ENCODE peak calls at places on chromosome 15, in nine cellular contexts. L is amniotic stem cell; W is stimulated activated CD4-positive, alpha-beta T cell treated with anti-CD3 and anti-CD28 coated beads, Interleukin-15, amount 100 ng/mL, for 1 hour; T is fibroblast of lung; R is cardiac fibroblast; G is MM.1S; U is lung; X is body of pancreas; H is endothelial cell. E is an unnamed sample.

GRCh38 chr15:65533057-65533752 is 2.9 kb downstream of the HACD3 start:
- DNase-seq in X (no peak), L (no peak), T (no peak), U (no peak), H (no peak), W (no peak), G (no peak), R (no peak), E (no peak)

GRCh38 chr15:86329311-86330013 is 249.8 kb downstream of the AGBL1 start:
- DNase-seq in T (no peak), R (no peak), L (no peak), H (no peak), X (no peak), U (no peak), W (no peak), G (no peak), E (no peak)

GRCh38 chr15:39079296-39079834 is 501.5 kb upstream of the THBS1 start:
- DNase-seq in H (no peak), R (peak; percentile 88), U (no peak), G (no peak), X (no peak), L (peak; percentile 23), T (peak; percentile 95), W (no peak), E (peak; percentile 8)

GRCh38 chr15:100049483-100049882 is 292.3 kb downstream of the ADAMTS17 start:
- DNase-seq in W (no peak), T (no peak), L (no peak), H (no peak), R (no peak), U (no peak), X (no peak), G (no peak), E (no peak)

GRCh38 chr15:77836116-77836798 is 203.5 kb upstream of the LINGO1 start:
- DNase-seq in W (no peak), U (no peak), H (no peak), R (peak; percentile 31), G (no peak), T (peak; percentile 40), X (no peak), L (no peak), E (no peak)

GRCh38 chr15:26132786-26133185 is 269.7 kb upstream of the ATP10A start:
- DNase-seq in R (no peak), H (no peak), U (no peak), L (no peak), T (no peak), W (no peak), X (no peak), G (no peak), E (no peak)

GRCh38 chr15:60945196-60945595 is 283.9 kb downstream of the RORA start:
- DNase-seq in R (peak; percentile 70), L (no peak), T (no peak), W (no peak), U (no peak), X (peak; percentile 93), G (no peak), H (no peak), E (no peak)

GRCh38 chr15:68729789-68730201 is 90.9 kb downstream of the ANP32A start:
- DNase-seq in H (peak; percentile 15), X (no peak), R (peak; percentile 32), T (peak; percentile 62), W (no peak), L (peak; percentile 14), G (no peak), U (no peak), E (no peak)

GRCh38 chr15:80328496-80328895 is 75.7 kb upstream of the ARNT2 start:
- DNase-seq in G (no peak), T (no peak), H (no peak), X (no peak), W (no peak), U (no peak), R (no peak), L (no peak), E (no peak)

GRCh38 chr15:62709261-62709660 is 333.3 kb upstream of the TPM1 start:
- DNase-seq in R (no peak), W (no peak), H (no peak), X (no peak), G (no peak), T (no peak), U (no peak), L (no peak), E (no peak)

GRCh38 chr15:99536422-99537033 is 29.3 kb upstream of the MEF2A start:
- DNase-seq in X (peak; percentile 24), L (peak; percentile 62), T (peak; percentile 85), W (no peak), U (no peak), H (no peak), G (no peak), R (peak; percentile 47), E (no peak)

GRCh38 chr15:43150171-43150929 is 17.0 kb downstream of the TMEM62 start:
- DNase-seq in X (no peak), W (no peak), T (peak; percentile 99), G (no peak), U (no peak), H (no peak), R (peak; percentile 86), L (peak; percentile 68), E (peak; percentile 39)

GRCh38 chr15:67967871-67968423 is 86.2 kb upstream of the PIAS1 start:
- DNase-seq in L (no peak), U (peak; percentile 83), X (peak; percentile 72), T (peak; percentile 71), H (peak; percentile 75), R (peak; percentile 78), G (no peak), W (no peak), E (peak; percentile 48)

GRCh38 chr15:68802373-68802772 is 18.3 kb downstream of the ANP32A start:
- DNase-seq in L (no peak), X (no peak), T (no peak), U (no peak), G (no peak), R (no peak), H (no peak), W (no peak), E (no peak)

GRCh38 chr15:59873873-59874272 is 130.2 kb upstream of the FOXB1 start:
- DNase-seq in W (no peak), L (no peak), G (no peak), H (no peak), U (no peak), T (no peak), X (no peak), R (no peak), E (no peak)

GRCh38 chr15:80152896-80153876 is at the start of gene FAH:
- DNase-seq in W (no peak), X (peak; percentile 36), G (peak; percentile 72), R (no peak), T (peak; percentile 62), L (peak; percentile 75), H (no peak), U (peak; percentile 70), E (peak; percentile 58)

GRCh38 chr15:82970696-82971095 is 15.3 kb upstream of the RAMAC start:
- DNase-seq in L (no peak), T (no peak), W (no peak), X (peak; percentile 48), G (no peak), R (no peak), U (no peak), H (no peak), E (no peak)

GRCh38 chr15:92811514-92811913 is 88.6 kb upstream of the CHD2 start:
- DNase-seq in G (peak; percentile 46), X (peak; percentile 83), T (peak; percentile 23), R (no peak), U (no peak), H (no peak), L (no peak), W (no peak), E (no peak)

GRCh38 chr15:81531141-81531592 is 157.2 kb upstream of the TMC3 start:
- DNase-seq in W (no peak), X (no peak), U (no peak), G (no peak), R (peak; percentile 22), H (no peak), T (peak; percentile 71), L (peak; percentile 9), E (no peak)

GRCh38 chr15:85088300-85088699 is 106.6 kb downstream of the PDE8A start:
- DNase-seq in X (no peak), T (no peak), W (no peak), L (no peak), G (no peak), R (no peak), U (no peak), H (no peak), E (no peak)

GRCh38 chr15:91104111-91104510 is 4.1 kb downstream of the SV2B start:
- DNase-seq in W (no peak), X (no peak), U (no peak), L (no peak), G (no peak), R (no peak), T (no peak), H (no peak), E (no peak)

GRCh38 chr15:48440084-48440483 is 108.9 kb downstream of the DUT start:
- DNase-seq in W (no peak), U (peak; percentile 30), X (no peak), G (no peak), H (no peak), R (peak; percentile 74), T (peak; percentile 96), L (no peak), E (no peak)

GRCh38 chr15:45391746-45392711 is 13.7 kb upstream of the GATM start:
- DNase-seq in T (no peak), H (no peak), U (no peak), W (no peak), R (no peak), X (no peak), L (no peak), G (peak; percentile 44), E (no peak)

GRCh38 chr15:84715442-84716035 is 400 bp downstream of the SEC11A start:
- DNase-seq in X (peak; percentile 19), G (peak; percentile 27), H (no peak), R (peak; percentile 33), W (peak; percentile 27), T (peak; percentile 56), L (no peak), U (no peak), E (no peak)

E was measured in T1000.